ENCODE peak calls at places on chromosomes 13 and 19, in six cellular contexts. J is amniotic stem cell; F is A172; G is naive thymus-derived CD8-positive, alpha-beta T cell; S is lower leg skin; Y is T-helper 17 cell. M is an unnamed sample.

GRCh38 chr13:39737047-39737446 is 81.6 kb downstream of the COG6 start:
- DNase-seq in J (no peak), F (no peak), G (no peak), S (no peak), Y (no peak), M (no peak)

GRCh38 chr19:40162104-40162503 is 29.1 kb upstream of the MAP3K10 start:
- DNase-seq in J (no peak), F (no peak), G (no peak), S (no peak), Y (no peak), M (no peak)

GRCh38 chr19:19642506-19643157 is 825 bp downstream of the GMIP start:
- DNase-seq in J (no peak), F (no peak), G (peak), S (no peak), Y (no peak), M (peak)

GRCh38 chr19:32363175-32363574 is 17.8 kb downstream of the ZNF507 start:
- DNase-seq in J (no peak), F (no peak), G (no peak), S (no peak), Y (no peak), M (no peak)

GRCh38 chr19:10421981-10422461 is 1.7 kb downstream of the PDE4A start:
- DNase-seq in J (no peak), F (no peak), G (no peak), S (no peak), Y (no peak), M (no peak)

GRCh38 chr13:76820759-76821158 is 65.4 kb downstream of the KCTD12 start:
- DNase-seq in J (no peak), F (no peak), G (no peak), S (peak), Y (no peak), M (no peak)

GRCh38 chr19:45591004-45591637 is 6.5 kb upstream of the OPA3 start:
- DNase-seq in J (no peak), F (no peak), G (peak), S (no peak), Y (peak), M (peak)

GRCh38 chr19:33296473-33297060 is 5.8 kb downstream of the CEBPA start:
- DNase-seq in J (no peak), F (no peak), G (no peak), S (no peak), Y (no peak), M (peak)

GRCh38 chr13:21060063-21060826 is 1.1 kb downstream of the LATS2 start:
- DNase-seq in J (no peak), F (no peak), G (no peak), S (no peak), Y (no peak), M (no peak)

GRCh38 chr13:51258612-51259358 is 36.6 kb downstream of the FAM124A start:
- DNase-seq in J (no peak), F (no peak), G (no peak), S (no peak), Y (no peak), M (no peak)

M was measured in NCI-H1694 treated with DMSO at 0.1 percent for 48 hours.